ENCODE peak calls at places on chromosomes 3 and 15, in six cellular contexts. A is Right ventricle myocardium superior, T is hippocampal formation, Q is gastrocnemius medialis, E is GM04503, O is anterior cingulate cortex. Y is an unnamed sample.

GRCh38 chr3:160392798-160393197 is 6.2 kb downstream of the IFT80 start:
- DNase-seq in T (no peak), O (no peak), E (no peak), A (no peak), Q (no peak), Y (no peak)

GRCh38 chr15:82110144-82110543 is 64.3 kb upstream of the MEX3B start:
- DNase-seq in O (no peak), T (no peak), Q (no peak), E (no peak), A (no peak), Y (no peak)

GRCh38 chr3:10772230-10773161 is 43.5 kb upstream of the SLC6A11 start:
- DNase-seq in O (no peak), E (no peak), T (no peak), Q (no peak), A (no peak), Y (no peak)

GRCh38 chr15:30990451-30991300 is 752 bp downstream of the MTMR10 start:
- DNase-seq in A (no peak), Q (no peak), T (no peak), O (no peak), E (no peak), Y (no peak)

GRCh38 chr15:77160562-77161481 is 89.9 kb upstream of the TSPAN3 start:
- DNase-seq in T (no peak), E (no peak), Q (no peak), O (no peak), A (no peak), Y (no peak)

GRCh38 chr3:37511357-37511970 is 337.1 kb upstream of the LRRFIP2 start:
- DNase-seq in E (no peak), Q (no peak), O (peak), T (no peak), A (peak), Y (no peak)

GRCh38 chr3:42456211-42456610 is 45.8 kb upstream of the LYZL4 start:
- DNase-seq in E (no peak), Q (no peak), O (no peak), A (no peak), T (no peak), Y (no peak)

GRCh38 chr3:88589131-88589530 is 439.4 kb downstream of the C3orf38 start:
- DNase-seq in A (no peak), O (no peak), T (no peak), E (no peak), Q (no peak), Y (no peak)

GRCh38 chr3:188432826-188433525 is 279.0 kb downstream of the LPP start:
- DNase-seq in O (no peak), E (no peak), A (no peak), Q (no peak), T (no peak), Y (no peak)

GRCh38 chr15:55742927-55743614 is at the start of gene PRTG:
- DNase-seq in T (peak), Q (peak), A (peak), E (no peak), O (peak), Y (no peak)

GRCh38 chr15:69499521-69500201 is 47.0 kb downstream of the RPLP1 start:
- DNase-seq in Q (no peak), T (peak), E (no peak), O (peak), A (no peak), Y (no peak)

GRCh38 chr3:147775816-147776530 is 366.8 kb downstream of the ZIC1 start:
- DNase-seq in O (no peak), Q (no peak), T (no peak), A (no peak), E (no peak), Y (no peak)

GRCh38 chr15:81221449-81221848 is 24.8 kb downstream of the IL16 start:
- DNase-seq in Q (no peak), T (no peak), E (no peak), A (peak), O (no peak), Y (no peak)

GRCh38 chr3:184345678-184346144 is 8.3 kb downstream of the FAM131A start:
- DNase-seq in Q (peak), A (peak), E (no peak), O (peak), T (peak), Y (no peak)

Y was measured in AG04449.